ENCODE peak calls at places on chromosomes 16 and 17, in nine cellular contexts. M is endothelial cell; N is ureter; T is NCI-H2171 treated with DMSO at 0.1 percent for 48 hours; D is T-helper 1 cell; U is amygdala; L is left lobe of liver; G is kidney; E is activated CD4-positive, alpha-beta T cell treated with anti-CD3 and anti-CD28 coated beads for 48 hours. X is an unnamed sample.

GRCh38 chr16:641326-642188 is at the start of gene MCRIP2:
- DNase-seq in M (peak), N (peak), T (peak), D (peak), U (peak), L (peak), G (peak), E (peak), X (peak)

GRCh38 chr17:7903154-7904103 is 12.7 kb downstream of the RNF227 start:
- DNase-seq in M (no peak), N (no peak), T (no peak), D (no peak), U (no peak), L (no peak), G (no peak), E (no peak), X (no peak)

GRCh38 chr17:8264836-8265542 is 15.9 kb downstream of the PFAS start:
- DNase-seq in M (no peak), N (no peak), T (no peak), D (no peak), U (no peak), L (no peak), G (peak), E (no peak), X (no peak)

GRCh38 chr17:46771601-46772012 is 46.9 kb downstream of the WNT3 start:
- DNase-seq in M (no peak), N (no peak), T (peak), D (no peak), U (no peak), L (no peak), G (no peak), E (no peak), X (peak)

GRCh38 chr17:69857412-69857835 is 217.6 kb upstream of the KCNJ16 start:
- DNase-seq in M (no peak), N (no peak), T (no peak), D (no peak), U (no peak), L (no peak), G (no peak), E (no peak), X (no peak)

GRCh38 chr17:70074991-70075390 is at the start of gene KCNJ16:
- DNase-seq in M (no peak), N (no peak), T (no peak), D (no peak), U (no peak), L (no peak), G (peak), E (no peak), X (no peak)

GRCh38 chr17:48646183-48647102 is 20.3 kb upstream of the HOXB9 start:
- DNase-seq in M (no peak), N (no peak), T (no peak), D (no peak), U (no peak), L (no peak), G (no peak), E (no peak), X (no peak)

GRCh38 chr17:44916781-44917241 is 1.5 kb upstream of the GFAP start:
- DNase-seq in M (no peak), N (peak), T (no peak), D (no peak), U (peak), L (no peak), G (peak), E (no peak), X (no peak)

GRCh38 chr16:79009911-79010310 is 590.6 kb downstream of the MAF start:
- DNase-seq in M (no peak), N (no peak), T (peak), D (no peak), U (no peak), L (no peak), G (no peak), E (no peak), X (no peak)

X was measured in germinal center.